ENCODE peak calls at places on chromosome 16, in five cellular contexts. One of them, this sample, is unnamed. For H3K4me1, the result is how much of the 10 kb centered on the place peaks cover.

GRCh38 chr16:70419384-70420327 is 19.2 kb downstream of the ST3GAL2 start:
- DNase-seq in left lung: no peak
- DNase-seq in CD8-positive, alpha-beta T cell: no peak
- DNase-seq in tibial artery: no peak
- DNase-seq in effector memory CD4-positive, alpha-beta T cell: no peak
- DNase-seq in this sample: no peak

GRCh38 chr16:22321340-22322001 is 24.3 kb downstream of the POLR3E start:
- DNase-seq in left lung: peak
- DNase-seq in CD8-positive, alpha-beta T cell: peak
- DNase-seq in tibial artery: peak
- DNase-seq in effector memory CD4-positive, alpha-beta T cell: peak
- DNase-seq in this sample: peak

GRCh38 chr16:50025544-50025931 is 513 bp downstream of the CNEP1R1 start:
- DNase-seq in left lung: no peak
- DNase-seq in CD8-positive, alpha-beta T cell: peak
- DNase-seq in tibial artery: no peak
- DNase-seq in effector memory CD4-positive, alpha-beta T cell: peak
- DNase-seq in this sample: peak

GRCh38 chr16:74950511-74950910 is 34.4 kb downstream of the WDR59 start:
- DNase-seq in left lung: no peak
- DNase-seq in CD8-positive, alpha-beta T cell: no peak
- DNase-seq in tibial artery: no peak
- DNase-seq in effector memory CD4-positive, alpha-beta T cell: no peak
- DNase-seq in this sample: no peak

GRCh38 chr16:49698931-49699715 is 156.8 kb downstream of the ZNF423 start:
- DNase-seq in left lung: no peak
- DNase-seq in CD8-positive, alpha-beta T cell: no peak
- DNase-seq in tibial artery: peak
- DNase-seq in effector memory CD4-positive, alpha-beta T cell: no peak
- DNase-seq in this sample: peak

GRCh38 chr16:77744136-77744535 is 21.8 kb downstream of the NUDT7 start:
- DNase-seq in left lung: no peak
- DNase-seq in CD8-positive, alpha-beta T cell: no peak
- DNase-seq in tibial artery: no peak
- DNase-seq in effector memory CD4-positive, alpha-beta T cell: no peak
- DNase-seq in this sample: no peak

GRCh38 chr16:8936421-8936820 is 27.3 kb downstream of the USP7 start:
- DNase-seq in left lung: no peak
- DNase-seq in CD8-positive, alpha-beta T cell: peak
- DNase-seq in tibial artery: no peak
- DNase-seq in effector memory CD4-positive, alpha-beta T cell: peak
- DNase-seq in this sample: no peak

GRCh38 chr16:24973771-24974461 is 41.3 kb downstream of the ARHGAP17 start:
- DNase-seq in left lung: no peak
- DNase-seq in CD8-positive, alpha-beta T cell: no peak
- DNase-seq in tibial artery: no peak
- DNase-seq in effector memory CD4-positive, alpha-beta T cell: no peak
- DNase-seq in this sample: no peak

GRCh38 chr16:77780378-77780837 is 8.0 kb upstream of the VAT1L start:
- DNase-seq in left lung: no peak
- DNase-seq in CD8-positive, alpha-beta T cell: no peak
- DNase-seq in tibial artery: no peak
- DNase-seq in effector memory CD4-positive, alpha-beta T cell: no peak
- DNase-seq in this sample: no peak

GRCh38 chr16:78524066-78524595 is 424.7 kb downstream of the WWOX start:
- DNase-seq in left lung: no peak
- DNase-seq in CD8-positive, alpha-beta T cell: no peak
- DNase-seq in tibial artery: no peak
- DNase-seq in effector memory CD4-positive, alpha-beta T cell: no peak
- DNase-seq in this sample: no peak

GRCh38 chr16:77660311-77660710 is 62.0 kb upstream of the NUDT7 start:
- DNase-seq in left lung: no peak
- DNase-seq in CD8-positive, alpha-beta T cell: no peak
- DNase-seq in tibial artery: no peak
- DNase-seq in effector memory CD4-positive, alpha-beta T cell: no peak
- DNase-seq in this sample: no peak

GRCh38 chr16:29808219-29808900 is 2.0 kb downstream of the MAZ start:
- DNase-seq in left lung: no peak
- DNase-seq in CD8-positive, alpha-beta T cell: peak
- DNase-seq in tibial artery: no peak
- DNase-seq in effector memory CD4-positive, alpha-beta T cell: no peak
- DNase-seq in this sample: no peak

GRCh38 chr16:78122774-78123315 is 23.4 kb downstream of the WWOX start:
- DNase-seq in left lung: no peak
- DNase-seq in CD8-positive, alpha-beta T cell: no peak
- DNase-seq in tibial artery: no peak
- DNase-seq in effector memory CD4-positive, alpha-beta T cell: no peak
- DNase-seq in this sample: peak

GRCh38 chr16:85002643-85003042 is 8.7 kb downstream of the ZDHHC7 start:
- DNase-seq in left lung: peak
- DNase-seq in CD8-positive, alpha-beta T cell: no peak
- DNase-seq in tibial artery: peak
- DNase-seq in effector memory CD4-positive, alpha-beta T cell: no peak
- DNase-seq in this sample: no peak

GRCh38 chr16:85003723-85004586 is 7.4 kb downstream of the ZDHHC7 start:
- DNase-seq in left lung: no peak
- DNase-seq in CD8-positive, alpha-beta T cell: no peak
- DNase-seq in tibial artery: no peak
- DNase-seq in effector memory CD4-positive, alpha-beta T cell: no peak
- DNase-seq in this sample: no peak

GRCh38 chr16:85004587-85005205 is 6.6 kb downstream of the ZDHHC7 start:
- DNase-seq in left lung: peak
- DNase-seq in CD8-positive, alpha-beta T cell: no peak
- DNase-seq in tibial artery: no peak
- DNase-seq in effector memory CD4-positive, alpha-beta T cell: no peak
- DNase-seq in this sample: no peak

GRCh38 chr16:85002099-85002541 is 9.2 kb downstream of the ZDHHC7 start:
- DNase-seq in left lung: no peak
- DNase-seq in CD8-positive, alpha-beta T cell: no peak
- DNase-seq in tibial artery: no peak
- DNase-seq in effector memory CD4-positive, alpha-beta T cell: no peak
- DNase-seq in this sample: no peak

DNA sequence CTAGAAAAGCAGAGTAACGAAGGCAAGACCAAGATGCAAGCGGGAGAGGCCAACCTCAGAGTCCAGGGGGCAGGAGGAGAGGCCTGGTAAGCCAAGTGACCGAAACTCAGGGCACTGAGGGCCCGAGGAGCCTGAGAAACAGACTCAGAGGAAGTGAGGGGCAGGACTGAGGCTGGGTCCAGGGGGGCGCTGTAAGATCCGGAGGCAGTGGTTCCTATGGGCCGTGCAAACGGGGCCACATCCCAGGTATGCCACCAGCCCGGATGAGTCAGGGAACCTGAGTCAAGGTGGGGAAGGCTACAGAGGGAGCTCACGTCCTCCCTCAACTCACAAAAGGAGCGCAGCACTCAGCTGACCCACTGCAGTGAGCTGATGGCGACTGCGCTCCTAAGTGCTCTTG is 8.3 kb downstream of the ZDHHC7 start:
- DNase-seq in left lung: no peak
- DNase-seq in CD8-positive, alpha-beta T cell: no peak
- DNase-seq in tibial artery: no peak
- DNase-seq in effector memory CD4-positive, alpha-beta T cell: no peak
- DNase-seq in this sample: no peak
- H3K4me1 ChIP-seq in left lung: half or more
- H3K4me1 ChIP-seq in CD8-positive, alpha-beta T cell: under half
- H3K4me1 ChIP-seq in tibial artery: half or more
- H3K4me1 ChIP-seq in effector memory CD4-positive, alpha-beta T cell: under half
- H3K4me1 ChIP-seq in this sample: under half

DNA sequence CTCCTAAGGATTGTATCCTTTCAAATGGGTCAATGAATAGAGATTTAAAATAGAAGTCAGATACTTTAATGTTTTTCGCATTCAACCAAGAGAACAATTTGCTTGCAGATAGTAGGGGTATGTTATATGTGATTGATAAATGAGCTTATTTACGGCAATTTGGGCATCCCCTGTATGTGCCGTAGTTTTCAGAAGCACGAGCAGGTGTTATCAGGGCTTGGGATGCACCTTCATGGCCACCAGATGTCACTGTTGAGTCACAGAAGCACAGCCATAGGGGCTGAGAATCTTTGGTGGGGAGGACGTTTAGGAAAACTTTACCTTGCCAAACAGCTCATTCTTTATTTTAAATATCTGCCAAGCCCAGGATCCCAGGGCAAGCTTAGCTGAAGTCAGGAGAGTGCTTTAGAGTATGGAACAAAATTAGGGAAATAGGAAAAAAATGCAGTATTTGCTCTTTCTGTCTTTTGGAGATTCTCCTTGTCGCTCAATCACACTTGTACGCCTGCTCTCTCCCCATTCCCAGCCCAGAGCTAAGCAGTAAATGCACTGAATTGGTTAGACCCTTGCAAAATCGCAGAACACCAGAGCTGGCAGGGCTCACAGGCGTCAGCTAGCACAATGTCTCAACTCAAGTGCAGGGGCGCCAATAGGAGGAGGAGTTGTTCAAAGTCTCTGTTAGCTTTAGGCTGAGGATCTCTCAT is 93.6 kb upstream of the MPHOSPH6 start:
- DNase-seq in left lung: no peak
- DNase-seq in CD8-positive, alpha-beta T cell: peak
- DNase-seq in tibial artery: peak
- DNase-seq in effector memory CD4-positive, alpha-beta T cell: peak
- DNase-seq in this sample: peak
- H3K4me3 ChIP-seq in left lung: no peak
- H3K4me3 ChIP-seq in CD8-positive, alpha-beta T cell: no peak
- H3K4me3 ChIP-seq in tibial artery: no peak
- H3K4me3 ChIP-seq in effector memory CD4-positive, alpha-beta T cell: no peak
- H3K4me3 ChIP-seq in this sample: no peak

DNA sequence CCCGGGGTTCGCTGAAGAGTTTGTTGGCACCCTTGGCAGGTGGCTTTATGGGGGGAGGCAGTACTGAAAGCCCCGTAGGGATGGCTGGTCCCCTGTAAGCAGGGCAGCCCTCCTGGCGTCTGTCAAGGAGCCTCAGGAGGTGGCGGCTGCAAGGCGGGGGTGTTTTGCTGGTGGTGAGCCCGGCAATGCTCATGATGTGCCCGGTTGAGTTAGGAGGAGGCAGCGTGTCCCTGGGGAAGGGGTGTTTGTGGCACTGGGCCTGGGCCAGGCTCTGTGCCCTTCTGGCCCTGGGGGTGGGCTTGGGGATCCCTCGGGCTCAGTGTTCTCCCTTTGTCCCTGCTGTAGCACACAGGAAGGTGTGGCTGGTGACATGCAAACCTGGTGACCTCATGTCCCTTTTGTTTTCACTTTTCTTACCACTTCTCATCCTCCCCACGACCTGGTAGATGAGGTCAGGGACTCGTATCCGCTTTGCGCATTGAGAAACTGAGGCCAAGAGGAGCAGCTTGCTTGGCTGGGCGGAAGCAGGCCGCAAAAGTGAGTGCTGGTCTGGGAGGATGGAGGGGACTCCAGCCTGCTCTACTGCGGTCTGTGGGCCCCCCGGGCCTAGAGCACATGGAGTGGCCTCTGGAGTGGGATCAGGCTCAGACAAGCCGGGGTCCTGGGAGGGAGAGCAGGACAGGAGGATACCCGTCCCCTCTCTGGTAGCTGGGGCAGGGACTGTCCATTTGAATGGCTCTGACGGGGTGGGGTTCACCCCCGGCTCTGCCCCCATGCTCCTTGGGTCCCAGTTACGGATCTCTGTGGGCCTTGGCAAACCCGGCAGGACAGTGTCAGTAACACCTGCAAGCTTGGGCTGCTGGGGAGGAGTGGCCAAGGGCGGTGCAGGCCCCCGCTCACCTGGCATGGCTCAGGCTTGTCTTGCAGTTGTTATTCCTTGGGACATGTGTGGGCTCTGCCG is 2.2 kb downstream of the SNN start:
- DNase-seq in left lung: no peak
- DNase-seq in CD8-positive, alpha-beta T cell: no peak
- DNase-seq in tibial artery: no peak
- DNase-seq in effector memory CD4-positive, alpha-beta T cell: no peak
- DNase-seq in this sample: no peak
- H3K4me1 ChIP-seq in left lung: half or more
- H3K4me1 ChIP-seq in CD8-positive, alpha-beta T cell: half or more
- H3K4me1 ChIP-seq in tibial artery: half or more
- H3K4me1 ChIP-seq in effector memory CD4-positive, alpha-beta T cell: under half
- H3K4me1 ChIP-seq in this sample: under half

DNA sequence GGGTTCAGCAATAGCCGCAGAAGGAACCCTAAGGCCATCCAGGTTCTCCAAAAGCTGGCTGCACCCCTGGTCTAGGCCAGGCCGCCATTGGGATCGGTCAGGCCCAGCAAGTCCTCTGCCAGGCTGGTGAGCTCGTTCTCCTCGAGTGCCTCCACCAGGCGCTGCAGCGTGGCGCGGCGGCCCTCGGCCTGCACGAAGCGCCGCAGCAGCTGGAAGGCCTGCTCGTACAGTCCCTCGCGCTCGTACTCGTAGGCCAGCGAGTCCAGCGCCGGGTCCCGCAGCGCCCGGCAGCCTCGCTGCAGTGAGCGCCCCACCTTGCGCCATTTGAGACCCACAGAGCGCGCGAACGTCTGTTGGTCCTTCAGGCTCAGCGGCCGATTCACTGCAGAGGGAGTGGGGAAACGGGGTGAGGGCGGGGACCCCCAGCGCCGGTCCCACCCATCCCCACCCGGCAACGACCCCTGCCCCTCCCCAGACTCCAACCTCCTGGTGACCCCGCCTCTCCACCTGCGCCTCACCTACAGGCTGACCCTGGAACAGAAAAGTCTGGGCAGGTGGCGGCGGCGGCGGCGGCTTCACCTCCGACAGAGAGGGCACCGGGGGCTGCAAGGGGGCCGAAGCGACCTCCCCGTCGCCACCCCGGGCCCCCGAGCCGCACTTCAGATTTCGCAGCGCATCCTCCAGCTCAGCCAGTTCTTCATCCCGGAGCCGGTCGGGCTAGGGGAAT is 3.9 kb upstream of the B3GNT9 start:
- DNase-seq in left lung: no peak
- DNase-seq in CD8-positive, alpha-beta T cell: no peak
- DNase-seq in tibial artery: no peak
- DNase-seq in effector memory CD4-positive, alpha-beta T cell: no peak
- DNase-seq in this sample: no peak
- H3K4me3 ChIP-seq in left lung: no peak
- H3K4me3 ChIP-seq in CD8-positive, alpha-beta T cell: no peak
- H3K4me3 ChIP-seq in tibial artery: no peak
- H3K4me3 ChIP-seq in effector memory CD4-positive, alpha-beta T cell: peak
- H3K4me3 ChIP-seq in this sample: peak

DNA sequence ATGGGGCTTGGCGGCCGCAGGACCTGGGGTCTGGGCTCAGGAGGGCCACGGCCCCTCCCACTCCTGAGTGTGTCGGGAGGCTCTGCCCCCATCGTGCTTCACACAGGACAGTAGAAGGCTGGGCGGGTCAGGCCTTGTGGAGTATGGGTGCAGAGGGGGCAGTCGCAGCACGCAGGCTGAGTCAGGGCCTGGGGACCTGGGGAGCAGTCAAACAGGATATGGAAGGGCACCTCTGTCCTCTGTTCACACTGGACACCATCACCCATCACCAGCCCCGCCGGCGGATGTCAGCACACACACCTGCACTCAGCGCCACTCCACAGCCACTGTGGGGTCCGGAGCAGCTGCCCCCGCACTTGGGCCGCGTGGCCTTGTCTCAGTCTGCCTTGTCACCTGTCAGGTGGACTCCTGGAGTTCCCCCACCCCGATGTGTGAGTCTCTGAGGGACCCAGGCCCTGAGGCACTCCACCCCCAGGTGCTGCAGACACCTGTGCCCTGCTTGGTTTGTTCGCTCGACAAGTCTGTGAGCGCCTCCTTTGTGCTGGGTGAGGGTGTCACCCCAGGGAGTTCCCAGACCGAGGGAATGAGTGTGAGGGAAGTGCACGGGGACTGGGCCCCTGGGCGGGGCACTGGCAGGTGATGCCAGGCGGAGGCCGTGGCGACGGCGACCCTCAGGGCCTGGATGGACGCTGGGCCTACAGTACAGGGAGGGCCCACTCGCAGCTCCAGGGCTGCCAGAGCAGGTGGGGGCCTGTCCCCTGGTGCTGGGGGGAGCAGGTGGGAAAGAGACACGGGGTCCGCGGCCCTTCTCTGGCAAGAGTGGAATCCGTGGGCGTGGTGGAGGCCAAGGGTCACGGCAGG is 31.7 kb downstream of the ZFPM1 start:
- DNase-seq in left lung: no peak
- DNase-seq in CD8-positive, alpha-beta T cell: no peak
- DNase-seq in tibial artery: no peak
- DNase-seq in effector memory CD4-positive, alpha-beta T cell: no peak
- DNase-seq in this sample: no peak
- H3K4me1 ChIP-seq in left lung: under half
- H3K4me1 ChIP-seq in CD8-positive, alpha-beta T cell: under half
- H3K4me1 ChIP-seq in tibial artery: under half
- H3K4me1 ChIP-seq in effector memory CD4-positive, alpha-beta T cell: under half
- H3K4me1 ChIP-seq in this sample: under half